ENCODE peak calls at places on chromosomes 5 and 9, in seven cellular contexts. I, Y, X, G, K, P and J are unnamed samples.

GRCh38 chr5:126066795-126067321 is 356.4 kb upstream of the GRAMD2B start:
- DNase-seq in K (no peak), Y (no peak), I (no peak), G (no peak), P (no peak), X (no peak), J (no peak)

GRCh38 chr9:99465231-99465891 is 243.3 kb downstream of the SEC61B start:
- DNase-seq in K (no peak), G (no peak), X (no peak), Y (no peak), I (peak), P (no peak), J (no peak)

GRCh38 chr9:119726035-119726434 is 356.8 kb upstream of the BRINP1 start:
- DNase-seq in Y (no peak), X (no peak), G (no peak), K (no peak), I (no peak), P (no peak), J (no peak)

GRCh38 chr5:158456756-158457155 is 597.8 kb upstream of the CLINT1 start:
- DNase-seq in X (peak), G (peak), I (peak), P (peak), Y (no peak), K (peak), J (no peak)

GRCh38 chr5:139743001-139743771 is 52.4 kb upstream of the PSD2 start:
- DNase-seq in Y (no peak), P (no peak), G (no peak), K (no peak), X (no peak), I (no peak), J (no peak)

GRCh38 chr5:107380654-107381053 is 290.1 kb downstream of the EFNA5 start:
- DNase-seq in X (no peak), Y (peak), G (no peak), K (no peak), P (no peak), I (no peak), J (no peak)

GRCh38 chr9:108702681-108703080 is 153.1 kb downstream of the ACTL7B start:
- DNase-seq in I (no peak), P (no peak), Y (no peak), X (no peak), K (no peak), G (no peak), J (no peak)

GRCh38 chr5:152523964-152524363 is 118.9 kb upstream of the NMUR2 start:
- DNase-seq in I (peak), G (no peak), P (no peak), X (no peak), K (no peak), Y (no peak), J (no peak)

GRCh38 chr5:132546108-132546507 is 2.8 kb upstream of the IL5 start:
- DNase-seq in P (no peak), I (no peak), K (no peak), G (no peak), Y (no peak), X (no peak), J (no peak)

GRCh38 chr9:125747053-125747764 is at the start of gene PBX3:
- DNase-seq in K (peak), X (peak), Y (peak), I (peak), G (peak), P (peak), J (peak)

GRCh38 chr5:16489322-16489791 is 23.8 kb upstream of the ZNF622 start:
- DNase-seq in G (no peak), P (no peak), X (peak), I (peak), Y (no peak), K (peak), J (no peak)

GRCh38 chr5:93053825-93054224 is 527.2 kb downstream of the NR2F1-AS1 start:
- DNase-seq in K (no peak), X (peak), P (no peak), G (no peak), I (no peak), Y (no peak), J (no peak)

GRCh38 chr5:88675758-88676636 is 207.0 kb downstream of the MEF2C start:
- DNase-seq in P (no peak), G (peak), K (peak), X (peak), I (peak), Y (peak), J (peak)

GRCh38 chr9:108551030-108551964 is 304.5 kb downstream of the ACTL7B start:
- DNase-seq in P (no peak), G (no peak), I (peak), K (peak), X (peak), Y (no peak), J (no peak)